ENCODE peak calls at places on chromosomes 12 and 14, in seven cellular contexts. B, G, H, Y, K, L and X are unnamed samples.

GRCh38 chr12:51818567-51819300 is 29.8 kb downstream of the FIGNL2 start:
- DNase-seq in Y (peak; percentile 70), L (no peak), K (no peak), G (peak; percentile 76), B (no peak), H (peak; percentile 56), X (no peak)

GRCh38 chr12:27277846-27278260 is 33.8 kb downstream of the STK38L start:
- DNase-seq in G (peak; percentile 88), L (peak; percentile 18), K (no peak), Y (peak; percentile 97), B (no peak), H (peak; percentile 30), X (no peak)

GRCh38 chr12:111455448-111456320 is 50.0 kb downstream of the SH2B3 start:
- DNase-seq in B (no peak), H (no peak), Y (peak; percentile 54), K (no peak), G (peak; percentile 75), L (no peak), X (peak; percentile 45)

GRCh38 chr14:81269100-81269978 is 48.6 kb upstream of the GTF2A1 start:
- DNase-seq in B (peak; percentile 65), H (peak; percentile 37), L (peak; percentile 78), G (peak; percentile 72), K (peak; percentile 60), Y (peak; percentile 82), X (peak; percentile 91)

GRCh38 chr12:56932146-56932545 is 2.1 kb downstream of the SDR9C7 start:
- DNase-seq in H (no peak), B (no peak), K (no peak), L (no peak), Y (no peak), G (no peak), X (no peak)

GRCh38 chr14:95876769-95877490 is at the start of gene TUNAR:
- DNase-seq in B (no peak), G (no peak), Y (no peak), L (no peak), H (no peak), K (peak; percentile 49), X (no peak)

GRCh38 chr12:38823743-38824142 is 81.6 kb downstream of the CPNE8 start:
- DNase-seq in H (peak; percentile 18), Y (peak; percentile 20), B (no peak), G (no peak), L (no peak), K (no peak), X (peak; percentile 54)

GRCh38 chr12:100026241-100026640 is 41.5 kb upstream of the ANKS1B start:
- DNase-seq in K (no peak), B (no peak), H (no peak), Y (no peak), L (no peak), G (peak; percentile 52), X (no peak)

GRCh38 chr14:75879031-75879430 is 102.8 kb downstream of the TGFB3 start:
- DNase-seq in K (no peak), Y (peak; percentile 91), G (peak; percentile 97), L (peak; percentile 87), B (no peak), H (peak; percentile 88), X (no peak)

GRCh38 chr12:93803408-93803807 is 126.2 kb downstream of the CRADD start:
- DNase-seq in B (no peak), K (no peak), G (peak; percentile 87), Y (peak; percentile 90), H (no peak), L (peak; percentile 30), X (no peak)

GRCh38 chr12:78580296-78580695 is 284.3 kb upstream of the SYT1 start:
- DNase-seq in G (peak; percentile 17), H (no peak), Y (no peak), K (no peak), L (no peak), B (no peak), X (no peak)

GRCh38 chr12:29691146-29691854 is 92.4 kb downstream of the TMTC1 start:
- DNase-seq in L (no peak), B (no peak), G (no peak), K (no peak), H (no peak), Y (no peak), X (no peak)

GRCh38 chr12:42459336-42459847 is 130.2 kb downstream of the PRICKLE1 start:
- DNase-seq in H (no peak), L (no peak), K (no peak), G (no peak), Y (no peak), B (no peak), X (no peak)

GRCh38 chr14:96746101-96746500 is 51.1 kb upstream of the VRK1 start:
- DNase-seq in G (no peak), Y (no peak), H (no peak), B (no peak), L (no peak), K (no peak), X (no peak)

GRCh38 chr14:82094819-82095218 is 561.2 kb upstream of the SEL1L start:
- DNase-seq in H (no peak), B (no peak), K (no peak), Y (no peak), G (no peak), L (no peak), X (no peak)

GRCh38 chr12:122961551-122962329 is 4.5 kb downstream of the ABCB9 start:
- DNase-seq in K (peak; percentile 72), Y (no peak), L (no peak), G (no peak), H (no peak), B (no peak), X (no peak)